ENCODE peak calls at places on chromosome 14, in six cellular contexts. I, O, K, P, M and X are unnamed samples.

GRCh38 chr14:37650356-37651037 is 55.1 kb downstream of the TTC6 start:
- DNase-seq in I (no peak), K (no peak), P (peak; percentile 47), M (no peak), O (no peak), X (no peak)

GRCh38 chr14:103623883-103624482 is 5.0 kb upstream of the KLC1 start:
- DNase-seq in M (no peak), O (no peak), I (no peak), K (no peak), P (no peak), X (no peak)

GRCh38 chr14:100110801-100111200 is 45.6 kb downstream of the EVL start:
- DNase-seq in M (no peak), O (no peak), K (no peak), I (no peak), P (no peak), X (no peak)

GRCh38 chr14:61485670-61486069 is 164.3 kb downstream of the PRKCH start:
- DNase-seq in O (no peak), K (no peak), M (no peak), P (no peak), I (no peak), X (no peak)

GRCh38 chr14:105092912-105093425 is 27.7 kb upstream of the GPR132 start:
- DNase-seq in I (no peak), P (peak; percentile 45), M (peak; percentile 78), K (peak; percentile 67), O (no peak), X (no peak)

GRCh38 chr14:95498622-95499353 is 17.7 kb downstream of the SYNE3 start:
- DNase-seq in P (no peak), K (no peak), I (no peak), O (no peak), M (no peak), X (no peak)

GRCh38 chr14:65334765-65335411 is 77.6 kb upstream of the FUT8 start:
- DNase-seq in P (no peak), M (no peak), I (no peak), O (no peak), K (no peak), X (no peak)

GRCh38 chr14:81169711-81170103 is 51.1 kb downstream of the GTF2A1 start:
- DNase-seq in P (peak; percentile 13), O (no peak), K (peak; percentile 66), M (no peak), I (peak; percentile 71), X (no peak)

GRCh38 chr14:23154876-23155587 is 28.4 kb downstream of the SLC7A8 start:
- DNase-seq in O (peak; percentile 61), M (peak; percentile 31), I (peak; percentile 90), K (peak; percentile 11), P (peak; percentile 84), X (peak; percentile 89)

GRCh38 chr14:52148371-52148770 is 79.5 kb upstream of the NID2 start:
- DNase-seq in P (no peak), K (no peak), M (no peak), O (no peak), I (no peak), X (no peak)

GRCh38 chr14:52150162-52150561 is 81.3 kb upstream of the NID2 start:
- DNase-seq in P (no peak), K (no peak), M (no peak), O (no peak), I (no peak), X (no peak)

GRCh38 chr14:52142504-52142903 is 73.6 kb upstream of the NID2 start:
- DNase-seq in M (no peak), K (no peak), P (no peak), O (no peak), I (no peak), X (no peak)

GRCh38 chr14:52146504-52146903 is 77.6 kb upstream of the NID2 start:
- DNase-seq in P (peak; percentile 52), K (no peak), M (no peak), O (no peak), I (no peak), X (no peak)
- TF ChIP-seq CTCF in P (peak; percentile 54), K (no peak), M (peak; percentile 24), O (no peak), I (no peak), X (no peak)

GRCh38 chr14:56905282-56905681 is 95.0 kb upstream of the OTX2 start:
- DNase-seq in O (no peak), I (no peak), K (no peak), P (no peak), M (no peak), X (no peak)
- H3K4me3 ChIP-seq in O (no peak overlapping the region), I (no peak overlapping the region), K (no peak overlapping the region), P (no peak overlapping the region), M (no peak overlapping the region), X (no peak overlapping the region)

GRCh38 chr14:55568618-55569017 is 11.4 kb upstream of the KTN1 start:
- DNase-seq in O (no peak), M (no peak), K (no peak), P (no peak), I (no peak), X (no peak)
- TF ChIP-seq CTCF in O (no peak), M (no peak), K (no peak), P (no peak), I (no peak), X (no peak)

GRCh38 chr14:92686763-92687427 is 61.5 kb downstream of the LGMN start:
- DNase-seq in O (no peak), I (peak; percentile 54), P (peak; percentile 68), M (peak; percentile 25), K (peak; percentile 90), X (no peak)

GRCh38 chr14:92687681-92688433 is 60.6 kb downstream of the LGMN start:
- DNase-seq in P (peak; percentile 47), O (no peak), I (no peak), K (peak; percentile 54), M (no peak), X (no peak)

GRCh38 chr14:92684801-92685560 is 63.4 kb downstream of the LGMN start:
- DNase-seq in I (no peak), P (no peak), O (no peak), M (no peak), K (no peak), X (no peak)

GRCh38 chr14:92685784-92686355 is 62.6 kb downstream of the LGMN start:
- DNase-seq in I (no peak), P (no peak), K (no peak), O (no peak), M (no peak), X (no peak)

GRCh38 chr14:92686411-92686762 is 62.0 kb downstream of the LGMN start:
- DNase-seq in M (no peak), P (no peak), K (no peak), O (no peak), I (no peak), X (no peak)
- H3K4me3 ChIP-seq in M (no peak overlapping the region), P (no peak overlapping the region), K (peak overlapping the region; percentile 69), O (no peak overlapping the region), I (no peak overlapping the region), X (no peak overlapping the region)

GRCh38 chr14:49792618-49793017 is 24.7 kb downstream of the KLHDC2 start:
- DNase-seq in M (no peak), P (no peak), I (no peak), K (no peak), O (no peak), X (no peak)
- TF ChIP-seq CTCF in M (no peak), P (no peak), I (no peak), K (no peak), O (no peak), X (no peak)

GRCh38 chr14:91872517-91873470 is 5.5 kb upstream of the TC2N start:
- DNase-seq in I (peak; percentile 84), M (peak; percentile 58), P (peak; percentile 46), K (no peak), O (no peak), X (no peak)
- H3K4me3 ChIP-seq in I (no peak overlapping the region), M (peak overlapping the region; percentile 35), P (no peak overlapping the region), K (no peak overlapping the region), O (no peak overlapping the region), X (no peak overlapping the region)

GRCh38 chr14:74531011-74531410 is 37.4 kb downstream of the ISCA2 start:
- DNase-seq in I (no peak), O (no peak), M (no peak), K (no peak), P (no peak), X (no peak)

GRCh38 chr14:74528406-74528805 is 34.8 kb downstream of the ISCA2 start:
- DNase-seq in P (no peak), O (no peak), I (no peak), K (no peak), M (no peak), X (no peak)

GRCh38 chr14:74528886-74529285 is 35.3 kb downstream of the ISCA2 start:
- DNase-seq in O (no peak), I (no peak), P (no peak), K (no peak), M (no peak), X (no peak)

GRCh38 chr14:74532246-74532645 is 38.7 kb downstream of the ISCA2 start:
- DNase-seq in K (no peak), M (no peak), O (no peak), P (no peak), I (no peak), X (no peak)

DNA sequence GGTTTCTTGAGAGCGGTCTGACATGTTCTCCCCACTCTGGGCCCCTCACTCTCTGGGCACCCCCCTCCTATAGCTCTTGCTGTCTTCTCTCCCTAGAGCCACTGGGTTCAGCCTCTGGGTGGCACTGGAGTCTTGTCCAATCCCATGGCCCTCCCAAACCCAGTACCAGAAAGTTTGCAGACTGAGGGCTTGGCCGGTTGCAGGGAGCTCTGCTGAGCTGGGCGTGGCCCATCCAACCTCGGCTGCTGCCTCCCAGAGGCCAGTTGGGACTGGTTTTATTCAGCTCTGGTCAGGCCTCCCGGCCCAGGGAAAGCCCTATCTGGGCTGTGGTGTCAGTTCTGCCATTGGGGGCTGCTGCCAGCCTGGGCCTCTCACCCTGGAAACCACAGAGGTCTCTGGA is 37.9 kb downstream of the ISCA2 start:
- DNase-seq in K (no peak), P (peak; percentile 61), I (no peak), O (no peak), M (no peak), X (peak; percentile 22)
- TF ChIP-seq CTCF in K (no peak), P (peak; percentile 36), I (no peak), O (peak; percentile 7), M (no peak), X (peak; percentile 18)